ENCODE peak calls at places on chromosomes 13 and 19, in eight cellular contexts. One of them, this sample, is unnamed.

GRCh38 chr19:48784527-48784926 is 26.3 kb downstream of the BCAT2 start:
- DNase-seq in HEK293T: no peak
- DNase-seq in GM03348: no peak
- DNase-seq in neural progenitor cell: no peak
- DNase-seq in foreskin keratinocyte: no peak
- DNase-seq in HS-5: no peak
- DNase-seq in substantia nigra: no peak
- DNase-seq in HFF-Myc: no peak
- DNase-seq in this sample: no peak

GRCh38 chr19:21677696-21678418 is 89.5 kb downstream of the ZNF100 start:
- DNase-seq in neural progenitor cell: no peak
- DNase-seq in foreskin keratinocyte: no peak
- DNase-seq in HEK293T: no peak
- DNase-seq in HS-5: no peak
- DNase-seq in substantia nigra: no peak
- DNase-seq in GM03348: no peak
- DNase-seq in HFF-Myc: no peak
- DNase-seq in this sample: no peak

GRCh38 chr13:100396771-100397170 is 191.8 kb downstream of the GGACT start:
- DNase-seq in substantia nigra: no peak
- DNase-seq in neural progenitor cell: peak; percentile 62
- DNase-seq in GM03348: no peak
- DNase-seq in foreskin keratinocyte: no peak
- DNase-seq in HFF-Myc: no peak
- DNase-seq in HEK293T: no peak
- DNase-seq in HS-5: no peak
- DNase-seq in this sample: no peak

GRCh38 chr13:99859178-99860177 is 112.1 kb downstream of the ZIC5 start:
- DNase-seq in HS-5: no peak
- DNase-seq in foreskin keratinocyte: no peak
- DNase-seq in HFF-Myc: peak; percentile 2
- DNase-seq in substantia nigra: no peak
- DNase-seq in HEK293T: no peak
- DNase-seq in neural progenitor cell: peak; percentile 15
- DNase-seq in GM03348: no peak
- DNase-seq in this sample: no peak

GRCh38 chr13:99150575-99151370 is 49.9 kb upstream of the UBAC2 start:
- DNase-seq in GM03348: peak; percentile 85
- DNase-seq in neural progenitor cell: no peak
- DNase-seq in HEK293T: no peak
- DNase-seq in HFF-Myc: peak; percentile 22
- DNase-seq in HS-5: peak; percentile 44
- DNase-seq in substantia nigra: no peak
- DNase-seq in foreskin keratinocyte: peak; percentile 99
- DNase-seq in this sample: peak; percentile 96

GRCh38 chr19:41551212-41551610 is 24.8 kb upstream of the CEACAM21 start:
- DNase-seq in neural progenitor cell: no peak
- DNase-seq in HFF-Myc: no peak
- DNase-seq in GM03348: no peak
- DNase-seq in substantia nigra: no peak
- DNase-seq in foreskin keratinocyte: no peak
- DNase-seq in HEK293T: no peak
- DNase-seq in HS-5: no peak
- DNase-seq in this sample: no peak

GRCh38 chr13:59345316-59345715 is 818.4 kb downstream of the DIAPH3 start:
- DNase-seq in substantia nigra: no peak
- DNase-seq in HEK293T: no peak
- DNase-seq in neural progenitor cell: no peak
- DNase-seq in foreskin keratinocyte: no peak
- DNase-seq in HS-5: no peak
- DNase-seq in HFF-Myc: no peak
- DNase-seq in GM03348: no peak
- DNase-seq in this sample: no peak

GRCh38 chr19:48698046-48698445 is 2.3 kb downstream of the FUT2 start:
- DNase-seq in substantia nigra: no peak
- DNase-seq in HS-5: peak; percentile 45
- DNase-seq in neural progenitor cell: no peak
- DNase-seq in GM03348: peak; percentile 71
- DNase-seq in HEK293T: no peak
- DNase-seq in HFF-Myc: peak; percentile 69
- DNase-seq in foreskin keratinocyte: peak; percentile 69
- DNase-seq in this sample: no peak

GRCh38 chr13:91347996-91348905 is 764 bp downstream of the MIR17HG start:
- DNase-seq in GM03348: peak; percentile 88
- DNase-seq in foreskin keratinocyte: no peak
- DNase-seq in HFF-Myc: no peak
- DNase-seq in HS-5: no peak
- DNase-seq in substantia nigra: no peak
- DNase-seq in neural progenitor cell: peak; percentile 63
- DNase-seq in HEK293T: peak; percentile 50
- DNase-seq in this sample: peak; percentile 15

GRCh38 chr19:35139618-35139943 is 957 bp downstream of the FXYD1 start:
- DNase-seq in HFF-Myc: no peak
- DNase-seq in neural progenitor cell: no peak
- DNase-seq in substantia nigra: no peak
- DNase-seq in HS-5: no peak
- DNase-seq in foreskin keratinocyte: no peak
- DNase-seq in HEK293T: no peak
- DNase-seq in GM03348: no peak
- DNase-seq in this sample: no peak

GRCh38 chr19:9000933-9001332 is 9.3 kb downstream of the MUC16 start:
- DNase-seq in GM03348: no peak
- DNase-seq in substantia nigra: no peak
- DNase-seq in neural progenitor cell: no peak
- DNase-seq in HS-5: no peak
- DNase-seq in foreskin keratinocyte: no peak
- DNase-seq in HFF-Myc: no peak
- DNase-seq in HEK293T: no peak
- DNase-seq in this sample: no peak

GRCh38 chr13:108155185-108156106 is 59.9 kb downstream of the LIG4 start:
- DNase-seq in HEK293T: peak; percentile 19
- DNase-seq in foreskin keratinocyte: peak; percentile 29
- DNase-seq in GM03348: peak; percentile 55
- DNase-seq in neural progenitor cell: peak; percentile 52
- DNase-seq in substantia nigra: peak; percentile 22
- DNase-seq in HFF-Myc: peak; percentile 6
- DNase-seq in HS-5: no peak
- DNase-seq in this sample: peak; percentile 26

GRCh38 chr19:2887391-2887914 is 13.3 kb upstream of the ZNF57 start:
- DNase-seq in HEK293T: peak; percentile 45
- DNase-seq in HFF-Myc: no peak
- DNase-seq in GM03348: peak; percentile 80
- DNase-seq in neural progenitor cell: peak; percentile 66
- DNase-seq in substantia nigra: peak; percentile 23
- DNase-seq in HS-5: peak; percentile 56
- DNase-seq in foreskin keratinocyte: peak; percentile 62
- DNase-seq in this sample: peak; percentile 63

GRCh38 chr13:98581971-98582702 is 5.2 kb upstream of the STK24 start:
- DNase-seq in foreskin keratinocyte: peak; percentile 75
- DNase-seq in substantia nigra: no peak
- DNase-seq in HEK293T: no peak
- DNase-seq in neural progenitor cell: no peak
- DNase-seq in HFF-Myc: no peak
- DNase-seq in HS-5: no peak
- DNase-seq in GM03348: peak; percentile 61
- DNase-seq in this sample: no peak

GRCh38 chr13:113954046-113954841 is 19.6 kb downstream of the C13orf46 start:
- DNase-seq in foreskin keratinocyte: no peak
- DNase-seq in substantia nigra: no peak
- DNase-seq in neural progenitor cell: no peak
- DNase-seq in HFF-Myc: no peak
- DNase-seq in HEK293T: no peak
- DNase-seq in HS-5: no peak
- DNase-seq in GM03348: no peak
- DNase-seq in this sample: no peak

GRCh38 chr13:73220966-73221720 is 162.3 kb downstream of the KLF5 start:
- DNase-seq in foreskin keratinocyte: peak; percentile 53
- DNase-seq in substantia nigra: no peak
- DNase-seq in neural progenitor cell: no peak
- DNase-seq in GM03348: no peak
- DNase-seq in HFF-Myc: no peak
- DNase-seq in HEK293T: no peak
- DNase-seq in HS-5: no peak
- DNase-seq in this sample: no peak

GRCh38 chr19:13864513-13865242 is 12.3 kb upstream of the NANOS3 start:
- DNase-seq in HFF-Myc: no peak
- DNase-seq in foreskin keratinocyte: no peak
- DNase-seq in HEK293T: no peak
- DNase-seq in HS-5: no peak
- DNase-seq in GM03348: peak; percentile 37
- DNase-seq in substantia nigra: no peak
- DNase-seq in neural progenitor cell: no peak
- DNase-seq in this sample: no peak

GRCh38 chr19:39030854-39031367 is 1.4 kb downstream of the FBXO27 start:
- DNase-seq in HFF-Myc: no peak
- DNase-seq in GM03348: no peak
- DNase-seq in neural progenitor cell: no peak
- DNase-seq in foreskin keratinocyte: no peak
- DNase-seq in HS-5: no peak
- DNase-seq in HEK293T: no peak
- DNase-seq in substantia nigra: no peak
- DNase-seq in this sample: no peak

GRCh38 chr13:113863511-113864302 is at the start of gene GAS6:
- DNase-seq in HEK293T: peak; percentile 22
- DNase-seq in GM03348: peak; percentile 93
- DNase-seq in neural progenitor cell: peak; percentile 79
- DNase-seq in foreskin keratinocyte: peak; percentile 13
- DNase-seq in HS-5: no peak
- DNase-seq in substantia nigra: peak; percentile 37
- DNase-seq in HFF-Myc: no peak
- DNase-seq in this sample: peak; percentile 68

GRCh38 chr13:90103099-90103784 is 1244.2 kb upstream of the MIR17HG start:
- DNase-seq in neural progenitor cell: no peak
- DNase-seq in HFF-Myc: no peak
- DNase-seq in GM03348: no peak
- DNase-seq in foreskin keratinocyte: no peak
- DNase-seq in HEK293T: no peak
- DNase-seq in HS-5: no peak
- DNase-seq in substantia nigra: no peak
- DNase-seq in this sample: no peak

GRCh38 chr19:39705578-39706188 is 1.4 kb downstream of the LGALS14 start:
- DNase-seq in neural progenitor cell: no peak
- DNase-seq in GM03348: no peak
- DNase-seq in HS-5: no peak
- DNase-seq in substantia nigra: no peak
- DNase-seq in HFF-Myc: no peak
- DNase-seq in HEK293T: no peak
- DNase-seq in foreskin keratinocyte: no peak
- DNase-seq in this sample: no peak

GRCh38 chr19:34773555-34773864 is 495 bp upstream of the ZNF599 start:
- DNase-seq in HFF-Myc: no peak
- DNase-seq in HEK293T: no peak
- DNase-seq in neural progenitor cell: no peak
- DNase-seq in substantia nigra: no peak
- DNase-seq in GM03348: no peak
- DNase-seq in HS-5: no peak
- DNase-seq in foreskin keratinocyte: no peak
- DNase-seq in this sample: no peak

GRCh38 chr19:34269968-34270621 is 15.7 kb downstream of the GARRE1 start:
- DNase-seq in substantia nigra: peak; percentile 32
- DNase-seq in foreskin keratinocyte: peak; percentile 78
- DNase-seq in neural progenitor cell: no peak
- DNase-seq in HFF-Myc: peak; percentile 58
- DNase-seq in GM03348: peak; percentile 54
- DNase-seq in HS-5: peak; percentile 47
- DNase-seq in HEK293T: peak; percentile 31
- DNase-seq in this sample: peak; percentile 61

GRCh38 chr13:97107815-97108534 is 113.7 kb upstream of the OXGR1 start:
- DNase-seq in foreskin keratinocyte: no peak
- DNase-seq in neural progenitor cell: no peak
- DNase-seq in HS-5: no peak
- DNase-seq in HFF-Myc: no peak
- DNase-seq in substantia nigra: no peak
- DNase-seq in HEK293T: no peak
- DNase-seq in GM03348: no peak
- DNase-seq in this sample: no peak

GRCh38 chr13:25249001-25249543 is 38.2 kb downstream of the MTMR6 start:
- DNase-seq in HFF-Myc: peak; percentile 31
- DNase-seq in HEK293T: peak; percentile 7
- DNase-seq in GM03348: peak; percentile 39
- DNase-seq in HS-5: no peak
- DNase-seq in foreskin keratinocyte: peak; percentile 36
- DNase-seq in substantia nigra: no peak
- DNase-seq in neural progenitor cell: peak; percentile 53
- DNase-seq in this sample: no peak

GRCh38 chr19:51093510-51094345 is 11.0 kb upstream of the KLK14 start:
- DNase-seq in neural progenitor cell: no peak
- DNase-seq in substantia nigra: no peak
- DNase-seq in HEK293T: no peak
- DNase-seq in GM03348: no peak
- DNase-seq in foreskin keratinocyte: peak; percentile 65
- DNase-seq in HS-5: no peak
- DNase-seq in HFF-Myc: no peak
- DNase-seq in this sample: no peak

GRCh38 chr19:44055870-44056269 is 4.0 kb downstream of the ZNF223 start:
- DNase-seq in substantia nigra: no peak
- DNase-seq in HEK293T: no peak
- DNase-seq in neural progenitor cell: no peak
- DNase-seq in GM03348: no peak
- DNase-seq in HFF-Myc: no peak
- DNase-seq in HS-5: no peak
- DNase-seq in foreskin keratinocyte: no peak
- DNase-seq in this sample: no peak

This sample was measured in RWPE1.